ENCODE peak calls at places on chromosomes 3 and 15, in eight cellular contexts. M is heart left ventricle; Z is progenitor cell of endocrine pancreas; V is nephron progenitor cell; Q is CD4-positive, alpha-beta T cell; U is bronchial epithelial cell; F is A549; J is testis. K is an unnamed sample.

GRCh38 chr3:110755345-110755744 is 316.3 kb upstream of the NECTIN3 start:
- DNase-seq in M (no peak), Z (no peak), V (no peak), Q (no peak), U (no peak), F (no peak), J (no peak), K (no peak)

GRCh38 chr15:69578792-69579587 is 126.4 kb downstream of the RPLP1 start:
- DNase-seq in M (no peak), Z (no peak), V (no peak), Q (no peak), U (peak), F (no peak), J (no peak), K (no peak)

GRCh38 chr15:101568821-101569555 is 79.5 kb upstream of the PCSK6 start:
- DNase-seq in M (no peak), Z (no peak), V (no peak), Q (no peak), U (no peak), F (no peak), J (no peak), K (no peak)

GRCh38 chr15:92391640-92392039 is 2.0 kb upstream of the ST8SIA2 start:
- DNase-seq in M (no peak), Z (no peak), V (no peak), Q (no peak), U (peak), F (peak), J (no peak), K (peak)

GRCh38 chr15:78073026-78073425 is 4.5 kb downstream of the TBC1D2B start:
- DNase-seq in M (no peak), Z (no peak), V (no peak), Q (no peak), U (no peak), F (no peak), J (no peak), K (no peak)

GRCh38 chr15:43212951-43213350 is 7.9 kb downstream of the EPB42 start:
- DNase-seq in M (no peak), Z (no peak), V (no peak), Q (no peak), U (no peak), F (no peak), J (no peak), K (no peak)

GRCh38 chr15:90751300-90751825 is 34.2 kb downstream of the BLM start:
- DNase-seq in M (no peak), Z (no peak), V (no peak), Q (no peak), U (no peak), F (no peak), J (no peak), K (no peak)

GRCh38 chr15:78034495-78035191 is 42.9 kb downstream of the TBC1D2B start:
- DNase-seq in M (peak), Z (no peak), V (peak), Q (peak), U (peak), F (no peak), J (peak), K (peak)

GRCh38 chr3:120399372-120399771 is 50.2 kb upstream of the LRRC58 start:
- DNase-seq in M (no peak), Z (no peak), V (no peak), Q (no peak), U (no peak), F (no peak), J (no peak), K (no peak)

GRCh38 chr15:61879219-61879618 is 181.0 kb downstream of the VPS13C start:
- DNase-seq in M (no peak), Z (no peak), V (no peak), Q (no peak), U (peak), F (no peak), J (no peak), K (no peak)

GRCh38 chr3:139339219-139339906 is 4.5 kb upstream of the MRPS22 start:
- DNase-seq in M (no peak), Z (no peak), V (no peak), Q (no peak), U (no peak), F (no peak), J (no peak), K (no peak)

GRCh38 chr15:72846027-72846426 is 62.5 kb upstream of the ADPGK start:
- DNase-seq in M (no peak), Z (no peak), V (no peak), Q (no peak), U (no peak), F (no peak), J (no peak), K (no peak)

GRCh38 chr3:119380697-119381096 is 82.7 kb downstream of the TMEM39A start:
- DNase-seq in M (no peak), Z (no peak), V (no peak), Q (no peak), U (no peak), F (peak), J (peak), K (no peak)

GRCh38 chr3:178719036-178719635 is 182.9 kb downstream of the KCNMB2 start:
- DNase-seq in M (no peak), Z (no peak), V (no peak), Q (no peak), U (peak), F (no peak), J (no peak), K (no peak)

GRCh38 chr3:71444028-71444860 is 139.3 kb downstream of the FOXP1 start:
- DNase-seq in M (peak), Z (no peak), V (no peak), Q (peak), U (peak), F (no peak), J (peak), K (peak)

GRCh38 chr15:47908950-47909670 is 191.8 kb downstream of the SEMA6D start:
- DNase-seq in M (no peak), Z (no peak), V (no peak), Q (no peak), U (peak), F (no peak), J (no peak), K (no peak)

GRCh38 chr3:18716821-18717220 is 291.7 kb upstream of the SATB1 start:
- DNase-seq in M (no peak), Z (no peak), V (no peak), Q (no peak), U (peak), F (no peak), J (no peak), K (no peak)

GRCh38 chr3:134918448-134918847 is 123.4 kb downstream of the EPHB1 start:
- DNase-seq in M (no peak), Z (no peak), V (no peak), Q (no peak), U (no peak), F (no peak), J (no peak), K (peak)

GRCh38 chr3:182404031-182404430 is 389.3 kb upstream of the ATP11B start:
- DNase-seq in M (no peak), Z (no peak), V (no peak), Q (no peak), U (no peak), F (no peak), J (no peak), K (no peak)

GRCh38 chr3:190697502-190697830 is 165.0 kb downstream of the GMNC start:
- DNase-seq in M (no peak), Z (no peak), V (no peak), Q (no peak), U (no peak), F (no peak), J (no peak), K (no peak)

GRCh38 chr3:190697901-190698300 is 164.6 kb downstream of the GMNC start:
- DNase-seq in M (no peak), Z (no peak), V (no peak), Q (no peak), U (peak), F (no peak), J (no peak), K (no peak)

GRCh38 chr3:190695225-190695624 is 167.3 kb downstream of the GMNC start:
- DNase-seq in M (no peak), Z (no peak), V (no peak), Q (no peak), U (no peak), F (no peak), J (no peak), K (no peak)

GRCh38 chr3:190695994-190696393 is 166.5 kb downstream of the GMNC start:
- DNase-seq in M (no peak), Z (no peak), V (no peak), Q (no peak), U (no peak), F (no peak), J (no peak), K (no peak)

GRCh38 chr3:190696777-190697501 is 165.6 kb downstream of the GMNC start:
- DNase-seq in M (no peak), Z (no peak), V (no peak), Q (no peak), U (peak), F (peak), J (no peak), K (peak)
- TF ChIP-seq CTCF in M (peak), Z (peak), V (peak), Q (no peak), U (peak), F (peak), J (peak), K (no peak)

GRCh38 chr15:50148362-50148963 is 29.4 kb upstream of the ATP8B4 start:
- DNase-seq in M (no peak), Z (no peak), V (peak), Q (no peak), U (peak), F (peak), J (peak), K (no peak)
- TF ChIP-seq CTCF in M (no peak), Z (peak), V (peak), Q (no peak), U (peak), F (peak), J (peak), K (peak)

GRCh38 chr15:40469776-40470390 is 901 bp upstream of the CHST14 start:
- DNase-seq in M (no peak), Z (no peak), V (no peak), Q (no peak), U (no peak), F (no peak), J (no peak), K (no peak)

GRCh38 chr15:40471105-40471777 is 457 bp downstream of the CHST14 start:
- DNase-seq in M (no peak), Z (no peak), V (no peak), Q (peak), U (no peak), F (peak), J (no peak), K (peak)

GRCh38 chr15:40472171-40472727 is 1.5 kb downstream of the CHST14 start:
- DNase-seq in M (no peak), Z (no peak), V (no peak), Q (no peak), U (no peak), F (no peak), J (no peak), K (peak)

GRCh38 chr15:40471778-40472130 is 970 bp downstream of the CHST14 start:
- DNase-seq in M (no peak), Z (no peak), V (peak), Q (no peak), U (no peak), F (no peak), J (no peak), K (no peak)

GRCh38 chr15:40470423-40471104 is at the start of gene CHST14:
- DNase-seq in M (peak), Z (peak), V (peak), Q (peak), U (no peak), F (peak), J (peak), K (peak)
- TF ChIP-seq CTCF in M (no peak), Z (peak), V (no peak), Q (no peak), U (no peak), F (no peak), J (no peak), K (no peak)

GRCh38 chr3:4722103-4722502 is 229.0 kb downstream of the ITPR1 start:
- DNase-seq in M (no peak), Z (no peak), V (no peak), Q (no peak), U (peak), F (peak), J (peak), K (peak)

GRCh38 chr3:4721511-4721911 is 228.4 kb downstream of the ITPR1 start:
- DNase-seq in M (no peak), Z (no peak), V (no peak), Q (no peak), U (peak), F (peak), J (no peak), K (no peak)

GRCh38 chr3:4718179-4718736 is 225.1 kb downstream of the ITPR1 start:
- DNase-seq in M (no peak), Z (no peak), V (no peak), Q (no peak), U (no peak), F (no peak), J (no peak), K (no peak)

GRCh38 chr3:4719011-4719649 is 226.0 kb downstream of the ITPR1 start:
- DNase-seq in M (no peak), Z (no peak), V (no peak), Q (no peak), U (no peak), F (no peak), J (no peak), K (no peak)

GRCh38 chr3:4720316-4721075 is 227.3 kb downstream of the ITPR1 start:
- DNase-seq in M (peak), Z (no peak), V (no peak), Q (no peak), U (peak), F (peak), J (peak), K (peak)
- TF ChIP-seq CTCF in M (peak), Z (no peak), V (no peak), Q (no peak), U (peak), F (peak), J (peak), K (no peak)

GRCh38 chr3:23743141-23743784 is 62.5 kb upstream of the UBE2E1 start:
- DNase-seq in M (no peak), Z (no peak), V (peak), Q (no peak), U (no peak), F (no peak), J (no peak), K (no peak)
- TF ChIP-seq CTCF in M (no peak), Z (peak), V (peak), Q (no peak), U (peak), F (no peak), J (no peak), K (no peak)